ENCODE peak calls at places on chromosome 9, in nine cellular contexts. A is sigmoid colon, E is dorsolateral prefrontal cortex, P is lung, G is H9, D is chondrocyte, O is fibroblast of the aortic adventitia, K is progenitor cell of endocrine pancreas, Y is cardiac muscle cell. L is an unnamed sample.

GRCh38 chr9:12766357-12766756 is 8.5 kb upstream of the LURAP1L start:
- DNase-seq in A (no peak), E (no peak), P (peak; percentile 54), G (no peak), D (no peak), O (no peak), K (no peak), Y (no peak), L (no peak)

GRCh38 chr9:119500072-119500771 is 131.0 kb upstream of the BRINP1 start:
- DNase-seq in A (no peak), E (peak; percentile 75), P (no peak), G (no peak), D (no peak), O (peak; percentile 0), K (no peak), Y (no peak), L (no peak)

GRCh38 chr9:128902351-128903078 is 18.3 kb upstream of the PHYHD1 start:
- DNase-seq in A (no peak), E (no peak), P (no peak), G (no peak), D (no peak), O (no peak), K (no peak), Y (no peak), L (no peak)

GRCh38 chr9:38422555-38423245 is 1.6 kb downstream of the IGFBPL1 start:
- DNase-seq in A (peak; percentile 20), E (no peak), P (no peak), G (no peak), D (no peak), O (no peak), K (no peak), Y (no peak), L (peak; percentile 50)

GRCh38 chr9:129175825-129176633 is 2.0 kb downstream of the IER5L start:
- DNase-seq in A (peak; percentile 96), E (peak; percentile 72), P (peak; percentile 86), G (peak; percentile 90), D (no peak), O (peak; percentile 92), K (peak; percentile 63), Y (peak; percentile 89), L (peak; percentile 58)

GRCh38 chr9:134556531-134557068 is 85.0 kb upstream of the COL5A1 start:
- DNase-seq in A (peak; percentile 64), E (peak; percentile 45), P (no peak), G (no peak), D (peak; percentile 81), O (peak; percentile 82), K (no peak), Y (no peak), L (peak; percentile 43)

GRCh38 chr9:116966199-116966598 is 279.1 kb downstream of the TRIM32 start:
- DNase-seq in A (no peak), E (no peak), P (no peak), G (no peak), D (no peak), O (no peak), K (no peak), Y (no peak), L (no peak)

GRCh38 chr9:130713286-130713975 is 19.9 kb downstream of the EXOSC2 start:
- DNase-seq in A (peak; percentile 73), E (peak; percentile 47), P (peak; percentile 32), G (peak; percentile 31), D (no peak), O (peak; percentile 46), K (no peak), Y (peak; percentile 47), L (peak; percentile 22)

GRCh38 chr9:109538346-109538745 is 40.2 kb upstream of the PTPN3 start:
- DNase-seq in A (no peak), E (no peak), P (no peak), G (no peak), D (no peak), O (no peak), K (no peak), Y (no peak), L (no peak)

GRCh38 chr9:35566417-35566816 is 38.6 kb upstream of the TESK1 start:
- DNase-seq in A (no peak), E (no peak), P (no peak), G (no peak), D (no peak), O (peak; percentile 31), K (no peak), Y (no peak), L (no peak)

GRCh38 chr9:133945314-133945975 is 46.7 kb downstream of the VAV2 start:
- DNase-seq in A (peak; percentile 59), E (peak; percentile 41), P (no peak), G (no peak), D (peak; percentile 77), O (no peak), K (no peak), Y (no peak), L (no peak)

GRCh38 chr9:121815084-121815483 is 163.7 kb downstream of the DAB2IP start:
- DNase-seq in A (no peak), E (no peak), P (no peak), G (no peak), D (no peak), O (no peak), K (no peak), Y (no peak), L (no peak)

GRCh38 chr9:92504881-92505280 is 22.6 kb upstream of the ASPN start:
- DNase-seq in A (no peak), E (no peak), P (no peak), G (no peak), D (no peak), O (peak; percentile 40), K (no peak), Y (no peak), L (no peak)

GRCh38 chr9:17744786-17745185 is 165.9 kb downstream of the SH3GL2 start:
- DNase-seq in A (no peak), E (no peak), P (no peak), G (peak; percentile 36), D (no peak), O (peak; percentile 18), K (peak; percentile 26), Y (peak; percentile 71), L (no peak)

GRCh38 chr9:120389867-120390266 is 190.1 kb downstream of the CDK5RAP2 start:
- DNase-seq in A (peak; percentile 52), E (no peak), P (no peak), G (no peak), D (no peak), O (no peak), K (no peak), Y (no peak), L (no peak)

GRCh38 chr9:125889122-125889523 is 141.9 kb downstream of the PBX3 start:
- DNase-seq in A (peak; percentile 74), E (peak; percentile 43), P (no peak), G (no peak), D (no peak), O (peak; percentile 59), K (no peak), Y (peak; percentile 20), L (peak; percentile 36)

GRCh38 chr9:107491081-107492053 is 1.8 kb upstream of the KLF4 start:
- DNase-seq in A (peak; percentile 81), E (no peak), P (no peak), G (peak; percentile 39), D (no peak), O (no peak), K (no peak), Y (peak; percentile 18), L (peak; percentile 16)

GRCh38 chr9:2199999-2200796 is 185.1 kb downstream of the SMARCA2 start:
- DNase-seq in A (no peak), E (no peak), P (no peak), G (peak; percentile 59), D (no peak), O (no peak), K (no peak), Y (no peak), L (no peak)
- TF ChIP-seq CTCF in A (no peak), E (no peak), P (no peak), G (peak; percentile 46), D (no peak), O (no peak), K (no peak), Y (no peak), L (no peak)

DNA sequence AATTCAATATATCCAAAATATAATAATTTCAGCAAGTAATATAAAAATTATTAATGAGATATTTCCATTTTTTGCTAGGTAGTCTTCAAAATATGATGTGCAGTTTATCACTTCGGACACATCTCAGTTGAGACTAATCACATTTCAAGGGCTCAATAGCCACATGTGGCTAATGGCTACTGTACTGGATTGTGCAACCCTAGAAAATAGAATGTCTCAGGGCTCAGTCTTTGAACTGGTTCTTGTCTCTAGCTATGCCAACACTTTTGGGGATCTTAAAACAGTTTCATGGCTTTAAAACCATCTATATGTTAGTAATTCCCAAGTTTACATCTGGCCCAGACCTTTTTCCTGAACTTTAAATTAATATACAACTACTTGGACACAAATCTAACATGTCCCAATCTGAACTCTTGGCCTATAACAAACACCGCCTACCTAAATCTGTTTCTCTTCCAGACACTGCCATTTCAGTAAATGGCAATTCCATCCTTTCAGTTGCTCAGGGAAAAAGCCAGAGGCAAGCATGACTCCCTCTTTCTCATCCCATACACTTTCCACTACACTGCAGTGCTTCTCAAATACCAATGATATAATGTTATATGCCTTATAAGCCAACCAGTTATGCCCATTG is 18.8 kb downstream of the PTAR1 start:
- DNase-seq in A (no peak), E (no peak), P (no peak), G (no peak), D (no peak), O (no peak), K (no peak), Y (no peak), L (no peak)
- TF ChIP-seq CTCF in A (no peak), E (no peak), P (no peak), G (no peak), D (no peak), O (no peak), K (no peak), Y (no peak), L (no peak)

DNA sequence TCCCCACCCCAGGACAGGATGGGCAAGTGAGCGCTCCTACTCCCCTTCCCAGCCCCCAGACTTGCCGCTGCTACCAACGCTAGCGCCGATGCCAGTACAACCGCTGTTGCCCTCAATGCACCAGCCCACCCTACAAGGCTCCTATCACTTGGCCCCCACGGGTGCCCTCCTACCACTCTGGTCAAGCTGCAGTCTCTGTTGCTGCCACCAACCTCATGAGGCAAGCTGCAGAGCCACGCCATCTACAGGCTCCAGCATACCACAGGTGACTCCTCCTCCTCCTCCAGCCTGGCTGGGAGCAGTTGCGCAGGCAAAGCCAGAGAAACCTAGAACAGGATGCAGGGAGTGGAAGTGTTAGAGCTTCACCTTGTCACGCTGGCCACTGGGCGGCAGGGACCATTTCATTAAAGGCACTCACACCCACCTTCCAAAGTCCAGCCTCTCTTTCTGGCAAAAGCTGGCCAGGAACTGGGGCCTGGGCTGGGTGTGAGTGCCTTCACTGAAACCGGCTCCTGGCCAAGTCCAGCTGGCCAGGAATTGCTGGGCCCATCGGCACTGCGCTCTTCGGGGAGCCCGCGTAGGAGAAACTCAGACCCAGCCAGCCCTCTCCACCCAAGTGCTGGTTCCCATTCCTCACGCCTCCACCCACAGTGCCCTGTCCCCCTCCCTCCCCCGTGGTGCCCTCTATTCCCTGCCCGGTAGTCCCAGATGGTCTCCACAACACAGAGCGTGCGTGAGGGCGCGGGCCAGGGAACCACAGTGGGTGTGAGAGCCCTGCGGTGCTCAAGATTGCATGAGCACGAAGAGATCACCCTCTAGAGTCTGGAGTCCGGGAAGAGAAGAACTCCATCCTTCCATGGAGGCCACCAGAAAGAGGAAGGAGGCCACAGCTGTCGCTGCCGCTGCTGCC is 1.6 kb upstream of the PCAT7 start:
- DNase-seq in A (no peak), E (no peak), P (no peak), G (peak; percentile 64), D (no peak), O (no peak), K (no peak), Y (peak; percentile 18), L (peak; percentile 21)
- TF ChIP-seq CTCF in A (no peak), E (no peak), P (no peak), G (peak; percentile 26), D (no peak), O (no peak), K (no peak), Y (no peak), L (no peak)

GRCh38 chr9:79686381-79687130 is 114.8 kb downstream of the TLE4 start:
- DNase-seq in A (no peak), E (no peak), P (no peak), G (no peak), D (no peak), O (peak; percentile 80), K (no peak), Y (no peak), L (no peak)
- TF ChIP-seq CTCF in A (no peak), E (no peak), P (no peak), G (no peak), D (peak; percentile 44), O (no peak), K (no peak), Y (peak; percentile 11), L (no peak)

L was measured in glutamatergic neuron.